ENCODE peak calls at places on chromosomes 4 and X, in five cellular contexts. A is lower leg skin, K is astrocyte of the spinal cord, L is AG10803, X is cardiac fibroblast. U is an unnamed sample.

GRCh38 chr4:140037353-140038030 is 116.5 kb downstream of the MAML3 start:
- DNase-seq in A (no peak), K (peak), L (peak), X (peak), U (peak)

GRCh38 chr4:26719954-26720552 is 136.2 kb downstream of the TBC1D19 start:
- DNase-seq in A (no peak), K (peak), L (peak), X (peak), U (no peak)

GRCh38 chrX:47878198-47878597 is 41.5 kb downstream of the ZNF81 start:
- DNase-seq in A (no peak), K (no peak), L (no peak), X (no peak), U (no peak)

GRCh38 chr4:184417802-184418511 is 56.4 kb downstream of the IRF2 start:
- DNase-seq in A (no peak), K (peak), L (peak), X (peak), U (peak)

GRCh38 chr4:95268819-95269565 is 279.8 kb downstream of the UNC5C start:
- DNase-seq in A (no peak), K (peak), L (no peak), X (peak), U (no peak)

GRCh38 chrX:133892337-133892736 is 93.1 kb downstream of the GPC3 start:
- DNase-seq in A (no peak), K (no peak), L (no peak), X (no peak), U (no peak)

GRCh38 chr4:141133146-141134006 is at the start of gene RNF150:
- DNase-seq in A (peak), K (peak), L (peak), X (peak), U (peak)

GRCh38 chrX:153778684-153779101 is 2.1 kb upstream of the SRPK3 start:
- DNase-seq in A (no peak), K (no peak), L (no peak), X (no peak), U (no peak)

GRCh38 chr4:175215208-175215607 is 297.1 kb downstream of the ADAM29 start:
- DNase-seq in A (no peak), K (no peak), L (no peak), X (no peak), U (no peak)

GRCh38 chrX:25020391-25021131 is 4.8 kb upstream of the ARX start:
- DNase-seq in A (no peak), K (no peak), L (no peak), X (no peak), U (no peak)

GRCh38 chr4:110527156-110527555 is 51.2 kb downstream of the ENPEP start:
- DNase-seq in A (no peak), K (no peak), L (no peak), X (no peak), U (no peak)

GRCh38 chrX:48998391-48998790 is 3.7 kb downstream of the GRIPAP1 start:
- DNase-seq in A (no peak), K (no peak), L (no peak), X (no peak), U (no peak)
- TF ChIP-seq CTCF in A (no peak), K (no peak), L (no peak), X (no peak), U (no peak)

GRCh38 chrX:71625471-71625870 is 7.2 kb upstream of the CXCR3 start:
- DNase-seq in A (no peak), K (no peak), L (no peak), X (no peak), U (no peak)

GRCh38 chrX:71632923-71633657 is 14.8 kb upstream of the CXCR3 start:
- DNase-seq in A (no peak), K (no peak), L (no peak), X (no peak), U (no peak)

GRCh38 chrX:71627588-71628404 is 9.5 kb upstream of the CXCR3 start:
- DNase-seq in A (no peak), K (no peak), L (peak), X (no peak), U (no peak)

GRCh38 chrX:71626576-71626975 is 8.3 kb upstream of the CXCR3 start:
- DNase-seq in A (no peak), K (no peak), L (no peak), X (no peak), U (no peak)

GRCh38 chrX:71629467-71629866 is 11.2 kb upstream of the CXCR3 start:
- DNase-seq in A (no peak), K (no peak), L (no peak), X (no peak), U (no peak)
- H3K4me3 ChIP-seq in A (no peak), K (no peak), L (no peak), X (no peak), U (no peak)

GRCh38 chrX:74286950-74287349 is 17.0 kb upstream of the ZCCHC13 start:
- DNase-seq in A (no peak), K (peak), L (peak), X (peak), U (no peak)

GRCh38 chrX:74295102-74295501 is 8.9 kb upstream of the ZCCHC13 start:
- DNase-seq in A (no peak), K (no peak), L (no peak), X (no peak), U (no peak)

GRCh38 chrX:74291577-74291963 is 12.4 kb upstream of the ZCCHC13 start:
- DNase-seq in A (no peak), K (peak), L (no peak), X (no peak), U (no peak)

GRCh38 chrX:74293343-74293946 is 10.5 kb upstream of the ZCCHC13 start:
- DNase-seq in A (peak), K (peak), L (peak), X (peak), U (no peak)

DNA sequence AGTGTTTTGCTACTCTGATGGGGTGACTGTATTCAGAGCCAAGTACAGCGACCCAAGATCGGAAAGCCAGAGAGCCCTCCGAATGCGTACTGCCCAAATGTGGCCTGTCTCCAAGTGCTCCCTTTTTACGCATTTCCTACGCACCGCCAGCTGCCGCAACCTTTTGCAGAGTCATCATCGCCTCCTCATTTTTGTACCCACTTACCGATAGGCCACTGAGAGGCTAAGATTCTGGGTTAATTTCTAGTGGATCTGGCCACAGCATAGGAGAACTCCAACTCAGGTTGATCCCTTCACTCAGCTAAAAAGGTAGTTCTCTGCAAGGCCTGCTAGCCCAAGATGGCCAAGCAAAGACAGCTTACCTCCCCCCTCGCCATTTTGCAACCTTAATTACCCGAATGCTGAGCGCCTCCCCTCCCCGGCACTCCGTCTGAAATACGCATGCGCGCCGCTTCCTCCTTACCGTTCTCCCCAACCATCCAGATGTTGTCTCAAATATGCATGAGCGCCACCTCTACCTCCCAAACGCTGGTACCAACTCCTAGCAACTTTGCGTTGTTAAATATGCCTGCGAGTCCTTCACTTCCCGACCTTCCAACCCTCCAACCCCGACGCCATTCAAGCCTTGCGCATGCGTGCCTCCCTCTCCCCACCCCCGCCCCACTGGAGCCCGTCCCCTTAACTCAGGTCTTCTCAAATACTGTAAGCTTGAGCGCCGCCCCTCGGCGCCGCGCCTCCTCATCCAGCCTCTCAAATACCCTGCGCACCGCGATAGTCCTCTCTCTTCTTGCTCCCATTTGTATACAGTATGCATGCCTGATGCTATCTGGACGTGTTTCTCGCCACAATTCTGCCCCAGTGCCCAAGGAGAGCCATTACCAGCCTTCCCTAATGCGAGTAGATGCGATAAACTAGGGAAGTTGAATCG is 11.8 kb upstream of the ZCCHC13 start:
- DNase-seq in A (peak), K (peak), L (peak), X (peak), U (peak)
- TF ChIP-seq CTCF in A (no peak), K (peak), L (peak), X (no peak), U (no peak)

GRCh38 chrX:37753384-37753783 is 26.5 kb upstream of the CYBB start:
- DNase-seq in A (no peak), K (no peak), L (no peak), X (no peak), U (no peak)
- H3K4me3 ChIP-seq in A (no peak), K (no peak), L (no peak), X (no peak), U (no peak)

DNA sequence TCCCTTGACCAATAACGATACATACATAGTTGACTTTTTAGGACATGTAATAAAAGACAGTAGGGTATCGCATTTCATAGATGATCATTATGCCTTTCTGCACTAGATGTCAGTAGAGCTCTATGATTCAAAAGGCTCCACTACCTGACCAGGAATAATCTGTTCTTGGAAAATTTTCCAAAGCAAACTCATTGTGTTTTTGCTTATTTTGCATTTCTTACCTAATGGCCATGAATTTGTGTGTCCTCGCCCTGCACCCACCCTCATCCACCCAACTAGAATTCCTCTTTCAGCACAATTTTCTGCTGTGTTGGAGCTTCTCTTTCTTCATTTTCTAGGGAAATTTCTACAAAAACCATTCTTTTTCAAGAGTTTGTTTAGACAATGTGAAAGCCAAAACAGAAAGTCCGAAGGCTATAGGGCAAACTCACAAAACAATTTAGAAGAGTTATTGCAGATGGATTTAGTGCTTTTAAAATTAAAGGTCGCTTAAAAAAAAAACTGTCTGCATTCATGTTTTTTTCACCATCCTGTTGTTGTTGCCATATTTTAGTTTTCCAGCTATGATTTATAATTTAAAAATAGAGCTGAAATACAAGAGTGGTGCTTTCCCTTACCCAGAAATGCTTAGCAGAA is 183.6 kb downstream of the SPATA18 start:
- DNase-seq in A (no peak), K (peak), L (peak), X (peak), U (peak)
- TF ChIP-seq CTCF in A (no peak), K (peak), L (peak), X (peak), U (peak)

DNA sequence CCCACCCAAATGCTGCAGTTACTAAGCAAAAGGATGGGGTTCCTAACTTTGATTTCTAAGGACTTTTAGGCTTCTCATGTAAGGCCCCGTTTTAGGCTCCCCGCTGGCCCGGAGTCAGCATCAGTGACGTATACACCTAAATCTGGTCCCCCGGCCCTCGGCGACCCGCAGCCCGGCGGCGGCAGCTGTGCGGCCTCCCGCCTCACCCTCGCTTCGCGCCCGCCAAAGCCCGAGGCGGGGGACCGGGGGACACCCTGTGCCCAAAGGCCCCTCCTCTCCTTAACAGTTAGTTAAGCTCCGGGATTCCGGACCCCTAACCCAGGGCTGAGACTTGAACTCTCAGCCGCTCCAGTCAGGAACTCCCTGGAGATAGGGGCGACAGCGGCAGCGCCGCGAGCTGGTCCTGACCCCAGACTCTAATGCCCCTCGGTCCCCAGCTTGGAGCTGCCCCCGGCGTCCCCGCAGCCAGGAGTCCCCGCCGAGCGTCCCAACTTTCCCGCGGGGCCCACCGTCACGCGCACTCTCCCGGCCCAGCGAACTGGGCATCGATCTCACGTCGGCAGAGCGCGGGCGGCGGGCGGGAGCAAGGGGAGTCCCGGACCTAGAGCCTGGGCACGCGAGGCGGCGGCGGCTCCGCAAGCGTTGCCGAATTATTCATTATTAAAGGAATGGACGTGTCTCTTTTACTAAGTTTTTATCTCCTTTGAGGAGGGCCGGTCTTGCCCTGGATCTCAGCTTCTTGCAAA is 1.5 kb upstream of the NR3C2 start:
- DNase-seq in A (peak), K (no peak), L (no peak), X (no peak), U (no peak)
- H3K4me3 ChIP-seq in A (peak), K (peak), L (peak), X (peak), U (peak)

GRCh38 chr4:134645778-134646177 is 444.2 kb upstream of the PABPC4L start:
- DNase-seq in A (no peak), K (no peak), L (no peak), X (no peak), U (no peak)
- TF ChIP-seq CTCF in A (no peak), K (no peak), L (no peak), X (no peak), U (no peak)

U was measured in epithelial cell of proximal tubule.